ENCODE peak calls at places on chromosomes 12 and 14, in seven cellular contexts. H, L, B, V, Z, A and I are unnamed samples.
A peak's percentile ranks its signal among the peaks of the same experiment; 100 is the strongest.

GRCh38 chr12:55957106-55957859 is 8.6 kb downstream of the PMEL start:
- DNase-seq in Z (no peak), A (no peak), V (no peak), B (peak; percentile 65), H (peak; percentile 53), L (no peak), I (no peak)

GRCh38 chr12:67988600-67988999 is 647 bp upstream of the IFNG-AS1 start:
- DNase-seq in V (no peak), A (no peak), Z (no peak), L (no peak), H (no peak), B (no peak), I (no peak)

GRCh38 chr14:55451950-55452349 is 11.5 kb upstream of the TBPL2 start:
- DNase-seq in V (no peak), B (no peak), Z (no peak), H (no peak), A (no peak), L (no peak), I (no peak)

GRCh38 chr14:70708717-70709570 is 67.2 kb downstream of the TTC9 start:
- DNase-seq in V (no peak), B (no peak), L (no peak), H (no peak), Z (no peak), A (no peak), I (no peak)

GRCh38 chr12:59070534-59070933 is 150.2 kb upstream of the LRIG3 start:
- DNase-seq in V (no peak), L (no peak), A (no peak), B (no peak), H (no peak), Z (no peak), I (no peak)

GRCh38 chr12:93381183-93381975 is 3.7 kb downstream of the NUDT4 start:
- DNase-seq in A (no peak), Z (no peak), V (no peak), L (no peak), B (no peak), H (no peak), I (no peak)

GRCh38 chr14:101112351-101113107 is 209.0 kb upstream of the RTL1 start:
- DNase-seq in V (no peak), H (no peak), Z (no peak), A (no peak), L (no peak), B (no peak), I (no peak)

GRCh38 chr12:109706747-109707469 is 6.7 kb upstream of the FAM222A start:
- DNase-seq in L (no peak), Z (no peak), H (no peak), A (no peak), B (no peak), V (no peak), I (no peak)

GRCh38 chr12:43109626-43110345 is 442.2 kb downstream of the ADAMTS20 start:
- DNase-seq in H (no peak), A (no peak), B (no peak), L (no peak), Z (no peak), V (no peak), I (no peak)

GRCh38 chr12:100553851-100554404 is 19.6 kb upstream of the GAS2L3 start:
- DNase-seq in V (no peak), B (no peak), A (no peak), L (no peak), Z (no peak), H (no peak), I (no peak)

GRCh38 chr12:100988278-100988625 is 193.7 kb downstream of the ANO4 start:
- DNase-seq in V (no peak), H (no peak), L (no peak), B (no peak), Z (no peak), A (no peak), I (no peak)

GRCh38 chr14:92728781-92729364 is 19.6 kb downstream of the LGMN start:
- DNase-seq in Z (no peak), L (no peak), H (peak; percentile 33), V (no peak), B (no peak), A (no peak), I (no peak)

GRCh38 chr12:69694123-69694522 is 5.0 kb downstream of the BEST3 start:
- DNase-seq in L (no peak), H (no peak), Z (no peak), A (no peak), V (no peak), B (no peak), I (no peak)

GRCh38 chr14:82604819-82605218 is 1071.2 kb upstream of the SEL1L start:
- DNase-seq in L (no peak), B (no peak), Z (no peak), H (no peak), A (no peak), V (no peak), I (no peak)

GRCh38 chr12:9064815-9065606 is 50.7 kb downstream of the A2M start:
- DNase-seq in Z (no peak), V (peak; percentile 31), B (peak; percentile 88), A (no peak), L (peak; percentile 55), H (peak; percentile 93), I (no peak)

GRCh38 chr12:88334271-88334670 is 192.2 kb downstream of the TMTC3 start:
- DNase-seq in H (peak; percentile 36), V (no peak), A (peak; percentile 41), B (peak; percentile 63), L (no peak), Z (no peak), I (peak; percentile 13)

GRCh38 chr12:28604240-28604639 is 414.0 kb downstream of the CCDC91 start:
- DNase-seq in A (no peak), L (no peak), B (no peak), Z (no peak), V (no peak), H (no peak), I (no peak)

GRCh38 chr14:34629657-34630529 is at the start of gene SNX6:
- DNase-seq in Z (peak; percentile 80), V (peak; percentile 89), A (peak; percentile 23), H (peak; percentile 82), L (peak; percentile 90), B (peak; percentile 85), I (peak; percentile 37)

GRCh38 chr12:94149781-94150482 is 1.6 kb downstream of the PLXNC1 start:
- DNase-seq in V (no peak), H (no peak), Z (no peak), L (peak; percentile 64), A (no peak), B (no peak), I (no peak)

GRCh38 chr12:113439606-113440030 is 17.4 kb downstream of the SDSL start:
- DNase-seq in B (peak; percentile 37), L (peak; percentile 86), A (no peak), H (peak; percentile 68), V (no peak), Z (no peak), I (no peak)

GRCh38 chr12:51217968-51218606 is at the start of gene POU6F1:
- DNase-seq in L (peak; percentile 77), V (peak; percentile 88), H (peak; percentile 65), A (peak; percentile 51), Z (peak; percentile 55), B (peak; percentile 87), I (peak; percentile 55)

GRCh38 chr12:98492580-98493140 is 22.7 kb upstream of the TMPO start:
- DNase-seq in V (no peak), B (no peak), A (no peak), H (no peak), Z (no peak), L (no peak), I (no peak)

GRCh38 chr14:77052281-77053044 is 24.0 kb upstream of the IRF2BPL start:
- DNase-seq in V (no peak), L (no peak), A (no peak), H (no peak), B (no peak), Z (no peak), I (no peak)

GRCh38 chr12:51905507-51906438 is 1.5 kb upstream of the ACVRL1 start:
- DNase-seq in B (no peak), L (peak; percentile 63), Z (no peak), H (no peak), A (no peak), V (no peak), I (no peak)

GRCh38 chr14:34199585-34199984 is 248.7 kb upstream of the EGLN3 start:
- DNase-seq in B (no peak), Z (no peak), L (no peak), V (no peak), A (no peak), H (no peak), I (peak; percentile 78)

GRCh38 chr12:132761032-132761910 is at the start of gene ANKLE2:
- DNase-seq in L (peak; percentile 63), A (no peak), Z (peak; percentile 41), B (peak; percentile 55), V (peak; percentile 7), H (peak; percentile 65), I (no peak)

GRCh38 chr12:87217486-87217885 is 811.7 kb downstream of the C12orf50 start:
- DNase-seq in Z (no peak), H (no peak), B (no peak), L (no peak), A (no peak), V (no peak), I (no peak)

GRCh38 chr14:96261053-96261452 is 5.0 kb downstream of the BDKRB1 start:
- DNase-seq in Z (no peak), H (no peak), A (no peak), L (no peak), V (no peak), B (no peak), I (no peak)

GRCh38 chr12:31204995-31205582 is 120.9 kb downstream of the SINHCAF start:
- DNase-seq in B (no peak), A (no peak), H (peak; percentile 41), L (no peak), V (no peak), Z (no peak), I (no peak)

GRCh38 chr12:99271071-99271470 is 376.5 kb upstream of the GARIN6 start:
- DNase-seq in V (no peak), B (peak; percentile 20), Z (no peak), L (no peak), A (no peak), H (no peak), I (no peak)

GRCh38 chr14:104678901-104679705 is 10.3 kb upstream of the INF2 start:
- DNase-seq in A (no peak), H (no peak), B (no peak), Z (no peak), V (peak; percentile 88), L (no peak), I (no peak)

GRCh38 chr12:29769162-29769820 is 14.5 kb downstream of the TMTC1 start:
- DNase-seq in L (no peak), A (peak; percentile 38), H (no peak), V (no peak), Z (no peak), B (no peak), I (peak; percentile 87)

GRCh38 chr14:89425931-89426330 is 8.9 kb upstream of the FOXN3 start:
- DNase-seq in B (peak; percentile 47), A (peak; percentile 97), H (no peak), V (no peak), Z (no peak), L (no peak), I (peak; percentile 97)